ENCODE peak calls at places on chromosome 4, in seven cellular contexts. One of them, this sample, is unnamed.
A peak's percentile ranks its signal among the peaks of the same experiment; 100 is the strongest.

GRCh38 chr4:183409463-183409862 is 35.0 kb upstream of the CDKN2AIP start:
- DNase-seq in ELR: no peak
- DNase-seq in T-helper 2 cell: no peak
- DNase-seq in AG09319: no peak
- DNase-seq in nucleus accumbens: no peak
- DNase-seq in NCI-H1417: no peak
- DNase-seq in RWPE1: no peak
- DNase-seq in this sample: no peak

GRCh38 chr4:128286474-128287158 is 997 bp downstream of the PGRMC2 start:
- DNase-seq in ELR: peak; percentile 62
- DNase-seq in T-helper 2 cell: no peak
- DNase-seq in AG09319: no peak
- DNase-seq in nucleus accumbens: no peak
- DNase-seq in NCI-H1417: peak; percentile 59
- DNase-seq in RWPE1: peak; percentile 60
- DNase-seq in this sample: no peak

GRCh38 chr4:108891921-108892320 is 129.1 kb upstream of the ETNPPL start:
- DNase-seq in ELR: no peak
- DNase-seq in T-helper 2 cell: no peak
- DNase-seq in AG09319: no peak
- DNase-seq in nucleus accumbens: no peak
- DNase-seq in NCI-H1417: no peak
- DNase-seq in RWPE1: no peak
- DNase-seq in this sample: no peak

GRCh38 chr4:40845136-40845910 is 95.6 kb downstream of the NSUN7 start:
- DNase-seq in ELR: no peak
- DNase-seq in T-helper 2 cell: no peak
- DNase-seq in AG09319: no peak
- DNase-seq in nucleus accumbens: no peak
- DNase-seq in NCI-H1417: no peak
- DNase-seq in RWPE1: no peak
- DNase-seq in this sample: no peak

GRCh38 chr4:158077835-158078234 is 95.0 kb downstream of the GASK1B start:
- DNase-seq in ELR: no peak
- DNase-seq in T-helper 2 cell: no peak
- DNase-seq in AG09319: no peak
- DNase-seq in nucleus accumbens: no peak
- DNase-seq in NCI-H1417: no peak
- DNase-seq in RWPE1: no peak
- DNase-seq in this sample: no peak

GRCh38 chr4:23956601-23957364 is 66.9 kb upstream of the PPARGC1A start:
- DNase-seq in ELR: peak; percentile 67
- DNase-seq in T-helper 2 cell: no peak
- DNase-seq in AG09319: no peak
- DNase-seq in nucleus accumbens: no peak
- DNase-seq in NCI-H1417: no peak
- DNase-seq in RWPE1: no peak
- DNase-seq in this sample: no peak

GRCh38 chr4:80454561-80454960 is 119.0 kb downstream of the CFAP299 start:
- DNase-seq in ELR: no peak
- DNase-seq in T-helper 2 cell: no peak
- DNase-seq in AG09319: no peak
- DNase-seq in nucleus accumbens: no peak
- DNase-seq in NCI-H1417: no peak
- DNase-seq in RWPE1: no peak
- DNase-seq in this sample: no peak

GRCh38 chr4:8582941-8583654 is 2.9 kb downstream of the GPR78 start:
- DNase-seq in ELR: no peak
- DNase-seq in T-helper 2 cell: no peak
- DNase-seq in AG09319: no peak
- DNase-seq in nucleus accumbens: no peak
- DNase-seq in NCI-H1417: no peak
- DNase-seq in RWPE1: no peak
- DNase-seq in this sample: no peak

GRCh38 chr4:173546776-173547175 is 16.7 kb upstream of the HAND2 start:
- DNase-seq in ELR: no peak
- DNase-seq in T-helper 2 cell: no peak
- DNase-seq in AG09319: no peak
- DNase-seq in nucleus accumbens: no peak
- DNase-seq in NCI-H1417: no peak
- DNase-seq in RWPE1: no peak
- DNase-seq in this sample: no peak

GRCh38 chr4:48295116-48295515 is 25.5 kb upstream of the TEC start:
- DNase-seq in ELR: no peak
- DNase-seq in T-helper 2 cell: no peak
- DNase-seq in AG09319: no peak
- DNase-seq in nucleus accumbens: no peak
- DNase-seq in NCI-H1417: no peak
- DNase-seq in RWPE1: no peak
- DNase-seq in this sample: no peak

GRCh38 chr4:128635939-128636551 is 173.5 kb upstream of the JADE1 start:
- DNase-seq in ELR: no peak
- DNase-seq in T-helper 2 cell: no peak
- DNase-seq in AG09319: no peak
- DNase-seq in nucleus accumbens: no peak
- DNase-seq in NCI-H1417: peak; percentile 90
- DNase-seq in RWPE1: no peak
- DNase-seq in this sample: no peak

GRCh38 chr4:71377561-71377960 is 38.7 kb downstream of the SLC4A4 start:
- DNase-seq in ELR: peak; percentile 94
- DNase-seq in T-helper 2 cell: no peak
- DNase-seq in AG09319: no peak
- DNase-seq in nucleus accumbens: no peak
- DNase-seq in NCI-H1417: no peak
- DNase-seq in RWPE1: peak; percentile 4
- DNase-seq in this sample: no peak

GRCh38 chr4:5371415-5372190 is 320.3 kb downstream of the STK32B start:
- DNase-seq in ELR: peak; percentile 74
- DNase-seq in T-helper 2 cell: no peak
- DNase-seq in AG09319: no peak
- DNase-seq in nucleus accumbens: no peak
- DNase-seq in NCI-H1417: no peak
- DNase-seq in RWPE1: no peak
- DNase-seq in this sample: no peak

GRCh38 chr4:172995704-172996103 is 172.9 kb upstream of the GALNT7 start:
- DNase-seq in ELR: no peak
- DNase-seq in T-helper 2 cell: no peak
- DNase-seq in AG09319: no peak
- DNase-seq in nucleus accumbens: no peak
- DNase-seq in NCI-H1417: no peak
- DNase-seq in RWPE1: no peak
- DNase-seq in this sample: no peak

GRCh38 chr4:52966172-52966571 is 104.1 kb downstream of the RASL11B start:
- DNase-seq in ELR: no peak
- DNase-seq in T-helper 2 cell: no peak
- DNase-seq in AG09319: no peak
- DNase-seq in nucleus accumbens: no peak
- DNase-seq in NCI-H1417: no peak
- DNase-seq in RWPE1: no peak
- DNase-seq in this sample: no peak

GRCh38 chr4:172786039-172786792 is 382.4 kb upstream of the GALNT7 start:
- DNase-seq in ELR: peak; percentile 4
- DNase-seq in T-helper 2 cell: no peak
- DNase-seq in AG09319: no peak
- DNase-seq in nucleus accumbens: no peak
- DNase-seq in NCI-H1417: no peak
- DNase-seq in RWPE1: no peak
- DNase-seq in this sample: no peak

GRCh38 chr4:134276476-134276875 is 74.9 kb upstream of the PABPC4L start:
- DNase-seq in ELR: no peak
- DNase-seq in T-helper 2 cell: no peak
- DNase-seq in AG09319: no peak
- DNase-seq in nucleus accumbens: no peak
- DNase-seq in NCI-H1417: no peak
- DNase-seq in RWPE1: no peak
- DNase-seq in this sample: no peak

GRCh38 chr4:79087091-79087490 is 147.9 kb upstream of the PAQR3 start:
- DNase-seq in ELR: no peak
- DNase-seq in T-helper 2 cell: no peak
- DNase-seq in AG09319: no peak
- DNase-seq in nucleus accumbens: no peak
- DNase-seq in NCI-H1417: no peak
- DNase-seq in RWPE1: no peak
- DNase-seq in this sample: no peak

GRCh38 chr4:122010610-122011009 is 58.8 kb upstream of the TRPC3 start:
- DNase-seq in ELR: peak; percentile 81
- DNase-seq in T-helper 2 cell: no peak
- DNase-seq in AG09319: no peak
- DNase-seq in nucleus accumbens: no peak
- DNase-seq in NCI-H1417: no peak
- DNase-seq in RWPE1: peak; percentile 8
- DNase-seq in this sample: no peak

GRCh38 chr4:98662619-98663225 is 4.3 kb upstream of the TSPAN5 start:
- DNase-seq in ELR: no peak
- DNase-seq in T-helper 2 cell: no peak
- DNase-seq in AG09319: no peak
- DNase-seq in nucleus accumbens: no peak
- DNase-seq in NCI-H1417: peak; percentile 12
- DNase-seq in RWPE1: no peak
- DNase-seq in this sample: peak; percentile 37

GRCh38 chr4:16237715-16238114 is 11.4 kb upstream of the TAPT1 start:
- DNase-seq in ELR: no peak
- DNase-seq in T-helper 2 cell: no peak
- DNase-seq in AG09319: no peak
- DNase-seq in nucleus accumbens: no peak
- DNase-seq in NCI-H1417: no peak
- DNase-seq in RWPE1: no peak
- DNase-seq in this sample: no peak

GRCh38 chr4:148376151-148376550 is 66.1 kb downstream of the NR3C2 start:
- DNase-seq in ELR: peak; percentile 65
- DNase-seq in T-helper 2 cell: no peak
- DNase-seq in AG09319: no peak
- DNase-seq in nucleus accumbens: peak; percentile 32
- DNase-seq in NCI-H1417: peak; percentile 6
- DNase-seq in RWPE1: peak; percentile 8
- DNase-seq in this sample: peak; percentile 14

GRCh38 chr4:144647095-144647959 is 1.4 kb downstream of the HHIP start:
- DNase-seq in ELR: peak; percentile 45
- DNase-seq in T-helper 2 cell: no peak
- DNase-seq in AG09319: no peak
- DNase-seq in nucleus accumbens: peak; percentile 22
- DNase-seq in NCI-H1417: no peak
- DNase-seq in RWPE1: peak; percentile 29
- DNase-seq in this sample: no peak

GRCh38 chr4:174273960-174274359 is 9.5 kb downstream of the FBXO8 start:
- DNase-seq in ELR: no peak
- DNase-seq in T-helper 2 cell: no peak
- DNase-seq in AG09319: no peak
- DNase-seq in nucleus accumbens: no peak
- DNase-seq in NCI-H1417: no peak
- DNase-seq in RWPE1: no peak
- DNase-seq in this sample: no peak

GRCh38 chr4:152605641-152606304 is 69.9 kb upstream of the FBXW7 start:
- DNase-seq in ELR: peak; percentile 72
- DNase-seq in T-helper 2 cell: no peak
- DNase-seq in AG09319: no peak
- DNase-seq in nucleus accumbens: peak; percentile 63
- DNase-seq in NCI-H1417: peak; percentile 37
- DNase-seq in RWPE1: no peak
- DNase-seq in this sample: no peak

GRCh38 chr4:41432889-41433288 is 105.1 kb upstream of the LIMCH1 start:
- DNase-seq in ELR: peak; percentile 65
- DNase-seq in T-helper 2 cell: no peak
- DNase-seq in AG09319: peak; percentile 18
- DNase-seq in nucleus accumbens: no peak
- DNase-seq in NCI-H1417: no peak
- DNase-seq in RWPE1: peak; percentile 18
- DNase-seq in this sample: no peak

GRCh38 chr4:156811963-156812362 is 159.6 kb downstream of the PDGFC start:
- DNase-seq in ELR: no peak
- DNase-seq in T-helper 2 cell: no peak
- DNase-seq in AG09319: no peak
- DNase-seq in nucleus accumbens: no peak
- DNase-seq in NCI-H1417: no peak
- DNase-seq in RWPE1: no peak
- DNase-seq in this sample: no peak

GRCh38 chr4:182918044-182918607 is 940 bp upstream of the DCTD start:
- DNase-seq in ELR: no peak
- DNase-seq in T-helper 2 cell: no peak
- DNase-seq in AG09319: no peak
- DNase-seq in nucleus accumbens: no peak
- DNase-seq in NCI-H1417: no peak
- DNase-seq in RWPE1: no peak
- DNase-seq in this sample: no peak

GRCh38 chr4:84697159-84697558 is 114.2 kb downstream of the CDS1 start:
- DNase-seq in ELR: no peak
- DNase-seq in T-helper 2 cell: no peak
- DNase-seq in AG09319: no peak
- DNase-seq in nucleus accumbens: no peak
- DNase-seq in NCI-H1417: no peak
- DNase-seq in RWPE1: no peak
- DNase-seq in this sample: no peak

GRCh38 chr4:121189811-121190210 is 25.7 kb upstream of the TNIP3 start:
- DNase-seq in ELR: no peak
- DNase-seq in T-helper 2 cell: no peak
- DNase-seq in AG09319: no peak
- DNase-seq in nucleus accumbens: no peak
- DNase-seq in NCI-H1417: no peak
- DNase-seq in RWPE1: no peak
- DNase-seq in this sample: peak; percentile 20

GRCh38 chr4:67871867-67872266 is 11.9 kb downstream of the TMPRSS11D start:
- DNase-seq in ELR: peak; percentile 72
- DNase-seq in T-helper 2 cell: no peak
- DNase-seq in AG09319: peak; percentile 14
- DNase-seq in nucleus accumbens: no peak
- DNase-seq in NCI-H1417: peak; percentile 24
- DNase-seq in RWPE1: peak; percentile 43
- DNase-seq in this sample: no peak

GRCh38 chr4:108342325-108342986 is 173.7 kb upstream of the LEF1 start:
- DNase-seq in ELR: no peak
- DNase-seq in T-helper 2 cell: no peak
- DNase-seq in AG09319: no peak
- DNase-seq in nucleus accumbens: no peak
- DNase-seq in NCI-H1417: no peak
- DNase-seq in RWPE1: no peak
- DNase-seq in this sample: peak; percentile 12

GRCh38 chr4:19309365-19309764 is 942.3 kb upstream of the SLIT2 start:
- DNase-seq in ELR: peak; percentile 70
- DNase-seq in T-helper 2 cell: no peak
- DNase-seq in AG09319: peak; percentile 47
- DNase-seq in nucleus accumbens: no peak
- DNase-seq in NCI-H1417: peak; percentile 44
- DNase-seq in RWPE1: peak; percentile 2
- DNase-seq in this sample: no peak

GRCh38 chr4:137968956-137969709 is 273.0 kb downstream of the SLC7A11 start:
- DNase-seq in ELR: no peak
- DNase-seq in T-helper 2 cell: no peak
- DNase-seq in AG09319: no peak
- DNase-seq in nucleus accumbens: no peak
- DNase-seq in NCI-H1417: no peak
- DNase-seq in RWPE1: no peak
- DNase-seq in this sample: no peak